ENCODE peak calls at places on chromosomes 16 and 17, in five cellular contexts. X is sigmoid colon; V is dorsolateral prefrontal cortex; K is CD4-positive, CD25-positive, alpha-beta regulatory T cell; O is PC-9. M is an unnamed sample.

GRCh38 chr16:81419806-81420205 is 24.8 kb upstream of the CMIP start:
- DNase-seq in V (no peak), K (no peak), O (no peak), X (no peak), M (no peak)

GRCh38 chr17:41284043-41284442 is 8.5 kb downstream of the KRTAP9-7 start:
- DNase-seq in X (no peak), K (no peak), O (no peak), V (no peak), M (no peak)

GRCh38 chr16:29290631-29291247 is 115.8 kb downstream of the NPIPB11 start:
- DNase-seq in X (peak), O (peak), K (peak), V (peak), M (no peak)

GRCh38 chr17:37742762-37743611 is 1.9 kb downstream of the HNF1B start:
- DNase-seq in O (peak), K (peak), X (no peak), V (no peak), M (no peak)

GRCh38 chr17:14304222-14304844 is 3.5 kb downstream of the HS3ST3B1 start:
- DNase-seq in K (no peak), X (no peak), V (no peak), O (no peak), M (no peak)

GRCh38 chr17:17613708-17614114 is 22.2 kb upstream of the PEMT start:
- DNase-seq in K (peak), O (peak), V (no peak), X (no peak), M (peak)

GRCh38 chr16:22687031-22687530 is 126.9 kb upstream of the HS3ST2 start:
- DNase-seq in V (no peak), O (no peak), K (no peak), X (no peak), M (no peak)

GRCh38 chr17:48611213-48611612 is 396 bp upstream of the HOXB7 start:
- DNase-seq in V (no peak), X (no peak), K (no peak), O (peak), M (no peak)

GRCh38 chr17:56914641-56915263 is 903 bp upstream of the TRIM25 start:
- DNase-seq in O (no peak), K (peak), V (no peak), X (no peak), M (no peak)

GRCh38 chr17:44536090-44536960 is 21.0 kb upstream of the FZD2 start:
- DNase-seq in O (no peak), K (no peak), V (no peak), X (no peak), M (no peak)

GRCh38 chr16:89695086-89695874 is 6.2 kb downstream of the SPATA2L start:
- DNase-seq in O (no peak), V (no peak), K (no peak), X (no peak), M (no peak)

GRCh38 chr16:4653981-4654380 is 29.4 kb downstream of the MGRN1 start:
- DNase-seq in K (no peak), V (no peak), X (no peak), O (no peak), M (no peak)

GRCh38 chr17:64780096-64781012 is 118.2 kb upstream of the SMURF2 start:
- DNase-seq in O (peak), X (no peak), K (peak), V (no peak), M (no peak)

GRCh38 chr16:12160815-12161550 is 184.4 kb downstream of the SNX29 start:
- DNase-seq in X (no peak), O (no peak), V (no peak), K (no peak), M (no peak)

GRCh38 chr16:30069575-30070462 is 4.3 kb downstream of the ALDOA start:
- DNase-seq in X (peak), K (no peak), O (no peak), V (no peak), M (no peak)

GRCh38 chr16:19118938-19119431 is 5.2 kb downstream of the ITPRIPL2 start:
- DNase-seq in V (no peak), K (no peak), O (peak), X (peak), M (no peak)

GRCh38 chr16:53071748-53072301 is 17.0 kb downstream of the CHD9 start:
- DNase-seq in K (no peak), V (peak), X (peak), O (no peak), M (no peak)

GRCh38 chr16:47143329-47143676 is 442 bp downstream of the NETO2 start:
- DNase-seq in O (peak), K (peak), X (no peak), V (peak), M (peak)

GRCh38 chr17:66531826-66532439 is 229.5 kb downstream of the PRKCA start:
- DNase-seq in V (no peak), X (no peak), K (no peak), O (no peak), M (no peak)

GRCh38 chr17:4584125-4584834 is at the start of gene SMTNL2:
- DNase-seq in K (no peak), O (no peak), V (no peak), X (peak), M (no peak)

GRCh38 chr17:29568331-29569244 is at the start of gene TP53I13:
- DNase-seq in O (peak), X (peak), V (peak), K (peak), M (peak)

GRCh38 chr17:28133562-28133970 is 91.1 kb downstream of the NLK start:
- DNase-seq in V (no peak), X (no peak), K (no peak), O (no peak), M (no peak)

GRCh38 chr17:81512560-81512983 is at the start of gene ACTG1:
- DNase-seq in K (peak), V (peak), O (peak), X (peak), M (peak)

GRCh38 chr16:3838600-3839401 is 41.7 kb downstream of the CREBBP start:
- DNase-seq in K (no peak), V (no peak), X (no peak), O (no peak), M (no peak)

GRCh38 chr16:54193656-54194007 is 93.0 kb downstream of the IRX3 start:
- DNase-seq in V (peak), K (peak), O (peak), X (peak), M (peak)

GRCh38 chr16:87806608-87807546 is 41.1 kb upstream of the KLHDC4 start:
- DNase-seq in V (peak), O (peak), X (peak), K (peak), M (peak)

GRCh38 chr17:56778898-56779297 is 54.8 kb downstream of the C17orf67 start:
- DNase-seq in K (no peak), V (no peak), O (no peak), X (no peak), M (no peak)

GRCh38 chr17:47204722-47205418 is 4.3 kb upstream of the MYL4 start:
- DNase-seq in O (peak), V (no peak), X (no peak), K (peak), M (no peak)

GRCh38 chr17:81536299-81537290 is 8.4 kb downstream of the FSCN2 start:
- DNase-seq in X (no peak), O (no peak), K (no peak), V (no peak), M (no peak)

GRCh38 chr17:74448774-74449173 is 16.9 kb downstream of the GPRC5C start:
- DNase-seq in V (no peak), O (no peak), X (no peak), K (no peak), M (no peak)

GRCh38 chr17:75753193-75753513 is 11.8 kb downstream of the GALK1 start:
- DNase-seq in K (no peak), O (no peak), V (no peak), X (no peak), M (no peak)
- H3K4me3 ChIP-seq in K (no peak), O (no peak), V (peak), X (peak), M (peak)

GRCh38 chr16:77674888-77675287 is 47.4 kb upstream of the NUDT7 start:
- DNase-seq in X (no peak), V (no peak), O (no peak), K (no peak), M (no peak)
- H3K4me3 ChIP-seq in X (no peak), V (no peak), O (no peak), K (no peak), M (no peak)

DNA sequence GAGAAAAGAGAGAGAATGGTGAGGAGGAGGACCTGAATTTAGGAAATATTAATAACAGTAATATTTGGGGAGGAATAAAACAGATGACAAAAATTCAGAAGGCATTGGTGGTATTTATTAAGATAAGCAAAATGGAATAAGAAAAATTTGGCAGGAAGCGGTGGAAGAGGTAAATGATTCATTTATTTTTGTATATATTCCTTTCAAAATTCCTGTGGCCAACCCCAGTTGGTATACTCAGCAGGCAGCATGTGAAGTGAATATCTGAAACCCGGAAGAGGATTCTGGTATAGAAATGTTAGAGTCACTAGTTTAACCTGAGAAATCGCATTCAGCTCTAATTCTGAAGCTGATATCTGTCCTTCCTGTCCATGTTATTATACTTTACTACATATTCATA is 792.0 kb downstream of the KCNJ2 start:
- DNase-seq in K (no peak), V (no peak), X (no peak), O (no peak), M (no peak)
- H3K4me3 ChIP-seq in K (no peak), V (no peak), X (no peak), O (no peak), M (no peak)

GRCh38 chr16:50677351-50677750 is 3.8 kb downstream of the SNX20 start:
- DNase-seq in K (no peak), X (no peak), V (no peak), O (no peak), M (no peak)

GRCh38 chr16:50679676-50680555 is 1.2 kb downstream of the SNX20 start:
- DNase-seq in X (no peak), V (peak), K (no peak), O (no peak), M (no peak)

GRCh38 chr16:50680907-50681885 is at the start of gene SNX20:
- DNase-seq in O (no peak), X (no peak), V (no peak), K (peak), M (no peak)

GRCh38 chr16:50679266-50679665 is 1.8 kb downstream of the SNX20 start:
- DNase-seq in O (no peak), V (peak), K (no peak), X (no peak), M (no peak)

DNA sequence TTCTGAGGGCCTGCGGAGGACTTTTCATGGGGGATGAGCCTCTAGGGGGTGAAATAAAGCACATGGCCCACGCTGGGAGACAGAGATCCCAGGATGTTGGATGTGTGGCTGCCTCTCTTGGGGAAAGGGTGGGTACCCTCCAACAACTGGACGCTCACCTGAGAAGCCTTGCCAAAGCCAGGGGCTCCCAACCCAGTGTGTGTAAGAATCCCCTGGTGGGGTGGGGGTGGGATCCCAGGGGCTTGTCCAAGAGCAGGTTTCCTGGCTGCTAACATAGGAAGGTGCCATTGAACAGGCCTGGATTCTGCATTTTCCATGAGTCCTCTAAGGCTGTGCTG is 587 bp downstream of the SNX20 start:
- DNase-seq in K (no peak), O (no peak), V (no peak), X (no peak), M (no peak)
- H3K4me3 ChIP-seq in K (peak), O (no peak), V (no peak), X (peak), M (no peak)

M was measured in Jurkat, Clone E6-1.